ENCODE peak calls at places on chromosomes 6 and 20, in four cellular contexts. U is IMR-90, C is H1, N is mesendoderm. L is an unnamed sample.

GRCh38 chr6:38573800-38574395 is 65.8 kb downstream of the BTBD9 start:
- DNase-seq in U (peak; percentile 65), C (no peak), N (peak; percentile 56), L (no peak)

GRCh38 chr6:131807644-131808459 is at the start of gene ENPP1:
- DNase-seq in U (peak; percentile 62), C (peak; percentile 83), N (peak; percentile 80), L (peak; percentile 76)

GRCh38 chr6:73942581-73942980 is 246.6 kb downstream of the CD109 start:
- DNase-seq in U (peak; percentile 79), C (no peak), N (peak; percentile 96), L (peak; percentile 64)

GRCh38 chr6:51513891-51514290 is 573.5 kb downstream of the PKHD1 start:
- DNase-seq in U (no peak), C (no peak), N (no peak), L (no peak)

GRCh38 chr6:148608211-148608951 is 138.4 kb upstream of the UST start:
- DNase-seq in U (peak; percentile 19), C (no peak), N (peak; percentile 45), L (no peak)

GRCh38 chr6:100172322-100172713 is 178.3 kb upstream of the MCHR2 start:
- DNase-seq in U (no peak), C (no peak), N (no peak), L (no peak)

GRCh38 chr6:131103296-131103695 is 32.0 kb upstream of the AKAP7 start:
- DNase-seq in U (no peak), C (no peak), N (no peak), L (no peak)

GRCh38 chr6:169081264-169081663 is 172.4 kb downstream of the THBS2 start:
- DNase-seq in U (no peak), C (no peak), N (no peak), L (no peak)

GRCh38 chr20:9285617-9286016 is 216.7 kb downstream of the PLCB4 start:
- DNase-seq in U (no peak), C (no peak), N (no peak), L (no peak)

GRCh38 chr6:161152904-161153662 is 120.8 kb downstream of the AGPAT4 start:
- DNase-seq in U (no peak), C (no peak), N (no peak), L (no peak)

GRCh38 chr6:20699402-20699801 is 165.1 kb downstream of the CDKAL1 start:
- DNase-seq in U (no peak), C (no peak), N (no peak), L (no peak)

GRCh38 chr6:138844203-138844602 is 48.3 kb downstream of the ECT2L start:
- DNase-seq in U (peak; percentile 16), C (no peak), N (no peak), L (no peak)

GRCh38 chr20:5471368-5471767 is 154.6 kb upstream of the PROKR2 start:
- DNase-seq in U (no peak), C (no peak), N (no peak), L (no peak)

GRCh38 chr6:24448828-24449525 is 40.4 kb downstream of the GPLD1 start:
- DNase-seq in U (no peak), C (no peak), N (no peak), L (no peak)

GRCh38 chr6:18183736-18184135 is 28.5 kb downstream of the KDM1B start:
- DNase-seq in U (peak; percentile 27), C (no peak), N (no peak), L (no peak)

GRCh38 chr6:52686878-52687699 is 16.2 kb downstream of the TMEM14A start:
- DNase-seq in U (no peak), C (no peak), N (no peak), L (no peak)
- H3K56ac ChIP-seq in U (no peak overlapping the region), C (no peak overlapping the region), N (no peak overlapping the region), L (no peak overlapping the region)

GRCh38 chr6:158911746-158912158 is 88.2 kb downstream of the RSPH3 start:
- DNase-seq in U (no peak), C (no peak), N (no peak), L (no peak)

GRCh38 chr6:158912591-158912990 is 87.4 kb downstream of the RSPH3 start:
- DNase-seq in U (no peak), C (no peak), N (no peak), L (no peak)

GRCh38 chr6:158909938-158910337 is 90.1 kb downstream of the RSPH3 start:
- DNase-seq in U (no peak), C (no peak), N (peak; percentile 53), L (no peak)

GRCh38 chr6:158908596-158908995 is 89.4 kb upstream of the EZR start:
- DNase-seq in U (no peak), C (no peak), N (no peak), L (no peak)

GRCh38 chr6:158910484-158911075 is 89.4 kb downstream of the RSPH3 start:
- DNase-seq in U (no peak), C (no peak), N (peak; percentile 85), L (peak; percentile 87)
- H3K27ac ChIP-seq in U (no peak overlapping the region), C (peak overlapping the region; percentile 74), N (no peak overlapping the region), L (peak overlapping the region; percentile 91)

DNA sequence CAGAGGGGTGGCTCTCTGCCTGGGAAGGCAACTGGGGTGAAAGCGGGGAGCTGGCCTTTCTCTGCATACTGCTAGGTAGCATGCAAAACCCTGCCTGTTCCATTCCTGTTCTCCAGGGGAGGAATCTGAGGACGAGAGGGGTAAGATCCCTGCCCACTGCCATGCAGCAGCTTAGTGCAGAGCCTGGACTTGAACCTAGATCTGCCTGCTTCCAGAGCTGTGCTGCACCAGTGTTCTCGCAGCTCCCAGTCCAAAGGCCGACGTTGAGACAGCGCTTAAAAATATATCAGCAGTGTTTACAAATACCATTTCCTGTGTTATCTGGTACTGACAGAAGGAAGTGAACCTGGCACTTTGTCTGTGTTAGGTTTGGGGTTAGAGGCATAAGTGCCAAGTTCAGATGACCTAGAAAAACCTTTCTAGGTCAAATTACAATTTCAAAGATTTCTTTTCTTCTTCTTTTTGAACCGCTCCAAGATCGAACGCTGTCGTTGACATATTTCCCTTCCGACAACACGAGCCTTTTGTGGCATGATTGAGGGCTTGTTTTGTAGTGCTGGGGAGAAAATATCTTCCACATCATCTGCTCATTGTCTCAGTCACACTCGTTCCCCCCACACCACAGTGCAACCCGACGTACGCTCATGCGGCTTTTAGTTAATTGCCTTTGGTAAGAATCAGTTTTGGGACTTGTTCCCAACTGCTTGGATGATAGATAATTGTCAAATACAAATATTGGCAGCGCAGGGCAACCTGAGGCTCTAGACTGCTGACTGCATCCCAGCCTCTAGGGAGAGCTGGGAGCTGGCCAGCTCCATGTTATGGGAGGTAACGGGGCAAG is 44.6 kb downstream of the TOX2 start:
- DNase-seq in U (no peak), C (no peak), N (no peak), L (no peak)
- H3K56ac ChIP-seq in U (peak overlapping the region; percentile 17), C (no peak overlapping the region), N (no peak overlapping the region), L (no peak overlapping the region)

GRCh38 chr6:85673198-85674139 is 30.8 kb upstream of the SYNCRIP start:
- DNase-seq in U (no peak), C (peak; percentile 36), N (no peak), L (no peak)

GRCh38 chr6:85672050-85672449 is 29.4 kb upstream of the SYNCRIP start:
- DNase-seq in U (no peak), C (no peak), N (peak; percentile 53), L (peak; percentile 33)

GRCh38 chr6:85672623-85673022 is 29.9 kb upstream of the SYNCRIP start:
- DNase-seq in U (no peak), C (peak; percentile 49), N (no peak), L (peak; percentile 36)

GRCh38 chr6:85670573-85670972 is 27.9 kb upstream of the SYNCRIP start:
- DNase-seq in U (peak; percentile 55), C (no peak), N (no peak), L (no peak)

DNA sequence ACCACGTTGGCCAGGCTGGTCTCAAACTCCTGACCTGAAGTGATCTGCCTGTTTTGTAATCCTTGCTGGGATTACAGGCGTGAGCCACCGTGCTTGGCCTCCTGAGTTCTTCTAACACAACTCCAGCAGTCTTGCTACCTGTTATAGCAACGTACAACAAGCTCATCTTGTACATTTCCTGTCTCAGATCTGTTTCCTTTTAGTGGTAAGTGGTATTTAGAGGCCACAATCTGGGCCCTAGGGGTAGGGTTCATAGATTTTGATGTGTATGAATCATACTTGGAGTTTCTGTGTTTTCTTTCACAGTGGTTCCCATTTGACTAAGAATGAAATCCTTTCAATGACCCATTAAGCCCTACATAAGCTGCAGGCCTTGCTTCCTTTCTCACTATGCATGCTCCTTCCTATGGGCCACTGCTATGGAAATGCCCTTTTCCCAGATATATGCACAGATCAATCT is 27.1 kb upstream of the SYNCRIP start:
- DNase-seq in U (peak; percentile 68), C (peak; percentile 53), N (peak; percentile 63), L (peak; percentile 54)
- H3K27ac ChIP-seq in U (no peak overlapping the region), C (peak overlapping the region; percentile 24), N (no peak overlapping the region), L (peak overlapping the region; percentile 96)

GRCh38 chr6:167493310-167493709 is 168.4 kb downstream of the TTLL2 start:
- DNase-seq in U (no peak), C (no peak), N (no peak), L (no peak)
- H3K56ac ChIP-seq in U (no peak overlapping the region), C (no peak overlapping the region), N (no peak overlapping the region), L (no peak overlapping the region)

DNA sequence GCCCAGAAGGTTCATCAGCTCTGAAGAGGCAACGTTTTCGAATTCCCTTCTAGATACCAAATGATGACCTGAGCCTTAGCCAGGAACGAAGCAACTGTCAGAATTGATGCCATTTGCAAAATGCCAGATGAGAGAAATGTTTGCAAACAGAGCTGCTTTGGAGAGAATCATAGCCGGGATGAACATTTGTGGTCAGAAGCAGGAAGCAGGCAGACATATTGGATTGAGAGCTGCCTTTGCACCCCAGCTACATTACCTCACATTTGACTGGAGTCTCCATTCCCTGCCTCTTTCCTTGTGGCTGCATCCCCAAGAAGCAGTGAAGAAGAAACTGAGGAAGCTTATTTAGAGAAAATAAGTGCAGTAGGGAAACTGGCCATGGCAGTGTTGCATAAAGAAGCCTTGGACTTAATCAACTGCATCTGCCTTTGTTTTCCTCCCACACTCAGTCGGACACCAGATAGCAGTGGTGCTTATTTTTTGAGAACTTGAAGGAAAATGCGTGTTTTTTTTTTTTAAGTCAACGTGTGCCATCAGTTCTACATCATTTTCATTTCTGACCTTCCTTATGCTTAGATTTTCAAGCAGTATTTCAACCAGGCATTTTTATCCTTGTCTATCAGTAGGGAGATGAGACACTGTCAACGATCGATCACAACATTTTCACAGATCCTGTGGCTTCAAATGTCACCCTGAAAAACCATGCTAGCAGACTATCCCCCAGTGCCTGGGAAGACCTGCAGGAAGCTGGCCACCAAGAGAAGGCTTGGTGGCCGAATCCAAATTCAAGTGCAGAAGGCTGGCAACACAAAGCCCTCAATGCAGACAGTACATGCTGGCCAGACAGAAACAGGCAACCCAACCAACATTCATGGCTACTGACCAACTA is 541.2 kb upstream of the JARID2 start:
- DNase-seq in U (peak; percentile 22), C (no peak), N (no peak), L (no peak)
- H3K27ac ChIP-seq in U (peak overlapping the region; percentile 10), C (no peak overlapping the region), N (no peak overlapping the region), L (no peak overlapping the region)

DNA sequence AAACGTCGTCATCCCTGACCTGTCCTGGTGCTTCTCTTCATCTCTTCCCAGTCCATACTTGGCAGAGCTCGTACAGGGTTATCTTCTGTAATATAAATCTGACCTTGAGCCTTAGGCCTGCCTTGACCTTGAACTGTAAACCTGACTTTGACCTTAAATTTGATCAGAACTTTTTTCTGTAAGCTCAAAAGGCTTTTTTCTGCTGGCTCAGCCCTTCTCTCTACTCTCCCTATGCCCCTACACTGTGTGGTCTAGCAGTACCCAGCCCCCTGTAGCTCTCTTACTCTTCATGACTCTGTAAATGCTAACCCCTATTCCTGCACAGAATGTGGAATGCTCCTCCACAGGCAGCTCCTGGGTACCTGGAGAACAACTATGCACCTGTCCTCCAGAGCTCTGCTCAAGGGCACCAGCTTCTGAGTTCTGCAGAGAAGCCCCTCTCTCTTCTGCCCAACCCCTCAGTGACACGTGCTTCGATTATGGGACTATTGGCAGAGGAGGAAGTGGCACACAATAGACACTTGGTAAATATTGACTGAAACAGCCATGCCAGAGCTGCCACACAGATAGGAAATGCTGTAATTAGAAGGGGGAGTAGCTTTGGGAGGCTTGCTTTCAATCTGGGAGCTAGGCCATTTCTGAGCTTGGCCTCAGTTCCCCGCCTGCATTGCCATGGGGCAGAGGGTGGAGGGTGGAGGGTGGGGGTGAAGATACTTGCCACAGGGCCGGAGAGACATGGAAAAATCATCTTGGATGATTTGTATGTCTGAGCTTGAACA is 15.4 kb downstream of the SNPH start:
- DNase-seq in U (no peak), C (peak; percentile 20), N (no peak), L (peak; percentile 10)
- H3K56ac ChIP-seq in U (no peak overlapping the region), C (no peak overlapping the region), N (no peak overlapping the region), L (no peak overlapping the region)

L was measured in H9.